ENCODE peak calls at places on chromosomes 7 and 10, in six cellular contexts. One of them, this sample, is unnamed.

GRCh38 chr7:135602304-135602703 is 44.6 kb downstream of the NUP205 start:
- DNase-seq in IMR-90: peak
- DNase-seq in mesenchymal stem cell: peak
- DNase-seq in H9: no peak
- DNase-seq in trophoblast cell: peak
- DNase-seq in H1: no peak
- DNase-seq in this sample: no peak

GRCh38 chr10:131727612-131728011 is 173.2 kb upstream of the PPP2R2D start:
- DNase-seq in H1: no peak
- DNase-seq in H9: peak
- DNase-seq in IMR-90: no peak
- DNase-seq in mesenchymal stem cell: no peak
- DNase-seq in trophoblast cell: no peak
- DNase-seq in this sample: no peak

GRCh38 chr7:111045469-111045868 is 45.5 kb upstream of the LRRN3 start:
- DNase-seq in mesenchymal stem cell: peak
- DNase-seq in H1: no peak
- DNase-seq in trophoblast cell: no peak
- DNase-seq in H9: peak
- DNase-seq in IMR-90: peak
- DNase-seq in this sample: no peak

GRCh38 chr7:29588900-29589696 is 25.5 kb downstream of the PRR15 start:
- DNase-seq in IMR-90: peak
- DNase-seq in H1: no peak
- DNase-seq in H9: peak
- DNase-seq in trophoblast cell: peak
- DNase-seq in mesenchymal stem cell: peak
- DNase-seq in this sample: no peak

GRCh38 chr7:31811650-31812461 is 124.8 kb downstream of the PPP1R17 start:
- DNase-seq in H1: no peak
- DNase-seq in H9: no peak
- DNase-seq in IMR-90: peak
- DNase-seq in trophoblast cell: peak
- DNase-seq in mesenchymal stem cell: peak
- DNase-seq in this sample: no peak

GRCh38 chr7:124084024-124084423 is 51.2 kb upstream of the TMEM229A start:
- DNase-seq in mesenchymal stem cell: peak
- DNase-seq in H1: no peak
- DNase-seq in H9: no peak
- DNase-seq in IMR-90: no peak
- DNase-seq in trophoblast cell: no peak
- DNase-seq in this sample: no peak

GRCh38 chr10:21526952-21527633 is 1.6 kb upstream of the SKIDA1 start:
- DNase-seq in mesenchymal stem cell: peak
- DNase-seq in H9: peak
- DNase-seq in IMR-90: peak
- DNase-seq in H1: no peak
- DNase-seq in trophoblast cell: peak
- DNase-seq in this sample: no peak

GRCh38 chr7:7996568-7996967 is 28.0 kb downstream of the GLCCI1 start:
- DNase-seq in trophoblast cell: peak
- DNase-seq in IMR-90: peak
- DNase-seq in mesenchymal stem cell: no peak
- DNase-seq in H9: no peak
- DNase-seq in H1: no peak
- DNase-seq in this sample: no peak

GRCh38 chr7:24898691-24899090 is 81.3 kb downstream of the OSBPL3 start:
- DNase-seq in IMR-90: peak
- DNase-seq in mesenchymal stem cell: no peak
- DNase-seq in H1: no peak
- DNase-seq in H9: no peak
- DNase-seq in trophoblast cell: no peak
- DNase-seq in this sample: no peak

GRCh38 chr10:48527691-48528212 is 77.1 kb downstream of the ARHGAP22 start:
- DNase-seq in IMR-90: no peak
- DNase-seq in trophoblast cell: no peak
- DNase-seq in H9: peak
- DNase-seq in mesenchymal stem cell: no peak
- DNase-seq in H1: no peak
- DNase-seq in this sample: no peak

GRCh38 chr7:27146491-27147210 is 923 bp downstream of the HOXA6 start:
- DNase-seq in H9: no peak
- DNase-seq in IMR-90: no peak
- DNase-seq in H1: no peak
- DNase-seq in mesenchymal stem cell: no peak
- DNase-seq in trophoblast cell: no peak
- DNase-seq in this sample: no peak

GRCh38 chr7:151081170-151082101 is 827 bp upstream of the FASTK start:
- DNase-seq in H9: no peak
- DNase-seq in IMR-90: no peak
- DNase-seq in mesenchymal stem cell: peak
- DNase-seq in H1: no peak
- DNase-seq in trophoblast cell: no peak
- DNase-seq in this sample: no peak

GRCh38 chr7:45622058-45622457 is 47.9 kb downstream of the ADCY1 start:
- DNase-seq in IMR-90: no peak
- DNase-seq in H1: no peak
- DNase-seq in H9: no peak
- DNase-seq in mesenchymal stem cell: no peak
- DNase-seq in trophoblast cell: no peak
- DNase-seq in this sample: no peak

GRCh38 chr7:150949971-150950491 is 28.1 kb downstream of the KCNH2 start:
- DNase-seq in mesenchymal stem cell: no peak
- DNase-seq in H1: no peak
- DNase-seq in trophoblast cell: no peak
- DNase-seq in H9: peak
- DNase-seq in IMR-90: no peak
- DNase-seq in this sample: no peak

GRCh38 chr7:29921404-29922010 is 68.1 kb downstream of the SCRN1 start:
- DNase-seq in IMR-90: peak
- DNase-seq in mesenchymal stem cell: peak
- DNase-seq in trophoblast cell: peak
- DNase-seq in H9: peak
- DNase-seq in H1: peak
- DNase-seq in this sample: peak

GRCh38 chr7:46317256-46317655 is 396.2 kb upstream of the IGFBP3 start:
- DNase-seq in trophoblast cell: no peak
- DNase-seq in H9: no peak
- DNase-seq in H1: no peak
- DNase-seq in IMR-90: peak
- DNase-seq in mesenchymal stem cell: peak
- DNase-seq in this sample: no peak

GRCh38 chr7:140345426-140345825 is 52.9 kb downstream of the SLC37A3 start:
- DNase-seq in trophoblast cell: no peak
- DNase-seq in H9: no peak
- DNase-seq in IMR-90: no peak
- DNase-seq in H1: no peak
- DNase-seq in mesenchymal stem cell: no peak
- DNase-seq in this sample: no peak

GRCh38 chr10:43282881-43283280 is 16.0 kb upstream of the RASGEF1A start:
- DNase-seq in IMR-90: no peak
- DNase-seq in H1: no peak
- DNase-seq in mesenchymal stem cell: no peak
- DNase-seq in H9: peak
- DNase-seq in trophoblast cell: no peak
- DNase-seq in this sample: no peak

GRCh38 chr7:153581415-153581814 is 470.8 kb upstream of the DPP6 start:
- DNase-seq in H1: no peak
- DNase-seq in trophoblast cell: no peak
- DNase-seq in H9: no peak
- DNase-seq in mesenchymal stem cell: no peak
- DNase-seq in IMR-90: no peak
- DNase-seq in this sample: no peak

GRCh38 chr7:47093254-47093798 is 488.6 kb downstream of the TNS3 start:
- DNase-seq in trophoblast cell: no peak
- DNase-seq in H1: no peak
- DNase-seq in IMR-90: peak
- DNase-seq in H9: no peak
- DNase-seq in mesenchymal stem cell: no peak
- DNase-seq in this sample: no peak

GRCh38 chr10:48456361-48456804 is 148.5 kb downstream of the ARHGAP22 start:
- DNase-seq in H9: peak
- DNase-seq in mesenchymal stem cell: peak
- DNase-seq in trophoblast cell: no peak
- DNase-seq in IMR-90: no peak
- DNase-seq in H1: no peak
- DNase-seq in this sample: no peak

GRCh38 chr7:137331378-137331777 is 12.2 kb downstream of the PTN start:
- DNase-seq in trophoblast cell: no peak
- DNase-seq in H1: no peak
- DNase-seq in H9: no peak
- DNase-seq in IMR-90: peak
- DNase-seq in mesenchymal stem cell: no peak
- DNase-seq in this sample: no peak

GRCh38 chr7:32952876-32953275 is 4.4 kb upstream of the FKBP9 start:
- DNase-seq in IMR-90: no peak
- DNase-seq in trophoblast cell: no peak
- DNase-seq in mesenchymal stem cell: no peak
- DNase-seq in H1: no peak
- DNase-seq in H9: no peak
- DNase-seq in this sample: no peak

GRCh38 chr7:136555933-136556332 is 312.5 kb upstream of the CHRM2 start:
- DNase-seq in H9: no peak
- DNase-seq in mesenchymal stem cell: peak
- DNase-seq in IMR-90: no peak
- DNase-seq in trophoblast cell: no peak
- DNase-seq in H1: no peak
- DNase-seq in this sample: no peak

GRCh38 chr7:25804154-25804553 is 347.8 kb upstream of the NFE2L3 start:
- DNase-seq in trophoblast cell: no peak
- DNase-seq in H1: no peak
- DNase-seq in H9: no peak
- DNase-seq in IMR-90: no peak
- DNase-seq in mesenchymal stem cell: no peak
- DNase-seq in this sample: no peak

GRCh38 chr10:22365644-22366565 is 20.6 kb downstream of the SPAG6 start:
- DNase-seq in H1: no peak
- DNase-seq in IMR-90: no peak
- DNase-seq in mesenchymal stem cell: no peak
- DNase-seq in H9: no peak
- DNase-seq in trophoblast cell: no peak
- DNase-seq in this sample: no peak

GRCh38 chr7:105945848-105946247 is 17.2 kb upstream of the CDHR3 start:
- DNase-seq in trophoblast cell: no peak
- DNase-seq in H1: no peak
- DNase-seq in mesenchymal stem cell: no peak
- DNase-seq in H9: no peak
- DNase-seq in IMR-90: no peak
- DNase-seq in this sample: no peak

GRCh38 chr7:105941596-105941995 is 21.5 kb upstream of the CDHR3 start:
- DNase-seq in H1: no peak
- DNase-seq in mesenchymal stem cell: no peak
- DNase-seq in IMR-90: no peak
- DNase-seq in trophoblast cell: no peak
- DNase-seq in H9: no peak
- DNase-seq in this sample: no peak

GRCh38 chr7:105940111-105940510 is 23.0 kb upstream of the CDHR3 start:
- DNase-seq in H9: no peak
- DNase-seq in H1: no peak
- DNase-seq in IMR-90: no peak
- DNase-seq in trophoblast cell: no peak
- DNase-seq in mesenchymal stem cell: peak
- DNase-seq in this sample: no peak

DNA sequence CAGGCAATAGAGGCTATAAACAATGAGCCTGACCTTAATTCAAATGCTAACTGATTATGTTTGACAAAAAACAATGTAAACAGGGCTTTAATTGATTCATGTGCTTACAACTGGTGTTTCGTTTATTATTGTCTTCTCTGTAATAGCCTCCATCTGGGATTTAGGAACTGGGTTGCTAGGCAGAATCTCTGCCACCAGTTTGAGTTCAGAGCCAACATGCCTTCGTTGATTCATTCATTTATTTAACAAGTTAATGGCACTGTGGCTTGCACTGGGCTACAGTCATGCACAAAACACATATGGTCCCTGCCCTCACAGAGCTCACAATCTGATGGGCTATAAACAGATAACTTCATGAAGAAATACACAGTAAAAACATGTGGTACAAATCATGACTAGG is 19.6 kb upstream of the CDHR3 start:
- DNase-seq in H1: no peak
- DNase-seq in H9: no peak
- DNase-seq in IMR-90: no peak
- DNase-seq in trophoblast cell: no peak
- DNase-seq in mesenchymal stem cell: no peak
- DNase-seq in this sample: no peak
- H3K4me2 ChIP-seq in H1: no peak
- H3K4me2 ChIP-seq in H9: no peak
- H3K4me2 ChIP-seq in IMR-90: no peak
- H3K4me2 ChIP-seq in trophoblast cell: no peak
- H3K4me2 ChIP-seq in mesenchymal stem cell: no peak
- H3K4me2 ChIP-seq in this sample: no peak

GRCh38 chr10:125264752-125265578 is 104.6 kb upstream of the CTBP2 start:
- DNase-seq in trophoblast cell: peak
- DNase-seq in H9: no peak
- DNase-seq in mesenchymal stem cell: no peak
- DNase-seq in H1: no peak
- DNase-seq in IMR-90: no peak
- DNase-seq in this sample: no peak
- H4K91ac ChIP-seq in trophoblast cell: no peak
- H4K91ac ChIP-seq in H9: no peak
- H4K91ac ChIP-seq in mesenchymal stem cell: peak
- H4K91ac ChIP-seq in H1: no peak
- H4K91ac ChIP-seq in IMR-90: no peak
- H4K91ac ChIP-seq in this sample: no peak

DNA sequence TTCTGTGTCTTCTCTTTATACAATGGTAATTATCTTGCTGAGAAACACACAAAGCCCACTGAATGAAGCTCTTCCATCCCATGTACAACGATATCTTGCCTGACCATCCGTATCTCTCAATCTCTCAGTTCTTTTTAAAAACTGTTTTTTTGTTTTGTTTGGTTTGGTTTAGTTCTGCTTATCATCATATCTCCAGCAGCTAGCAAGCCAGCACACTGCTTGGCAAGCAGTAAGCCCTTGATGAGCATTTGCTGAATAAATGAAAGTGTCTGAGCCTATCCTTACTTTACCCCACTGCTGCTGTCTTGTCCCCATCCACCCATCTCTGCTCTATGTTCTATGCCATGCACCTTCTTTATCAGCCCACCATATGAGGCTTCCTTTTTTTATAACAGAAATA is 34.2 kb downstream of the ITGB1 start:
- DNase-seq in mesenchymal stem cell: no peak
- DNase-seq in H9: no peak
- DNase-seq in trophoblast cell: no peak
- DNase-seq in IMR-90: no peak
- DNase-seq in H1: no peak
- DNase-seq in this sample: no peak
- H3K4me2 ChIP-seq in mesenchymal stem cell: no peak
- H3K4me2 ChIP-seq in H9: no peak
- H3K4me2 ChIP-seq in trophoblast cell: no peak
- H3K4me2 ChIP-seq in IMR-90: no peak
- H3K4me2 ChIP-seq in H1: no peak
- H3K4me2 ChIP-seq in this sample: no peak

DNA sequence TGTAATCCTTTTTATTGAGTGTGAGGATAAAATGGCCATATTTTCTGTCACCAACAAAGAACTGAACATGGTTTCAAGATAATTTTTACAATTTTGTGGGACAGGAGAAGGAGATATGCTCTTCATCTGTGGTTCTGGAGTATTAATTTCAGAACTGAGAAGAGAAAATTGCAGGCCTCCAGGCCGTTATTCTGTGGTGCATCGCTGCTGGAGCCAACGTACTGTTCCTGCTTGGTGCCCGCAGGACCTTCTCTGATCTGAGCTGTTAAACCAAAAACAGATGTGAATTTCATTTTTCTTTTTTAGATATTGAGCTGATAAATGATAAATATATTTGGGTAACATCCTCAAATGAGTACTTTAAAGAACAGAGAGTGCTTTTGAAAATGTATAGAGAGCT is 63.9 kb downstream of the IKZF1 start:
- DNase-seq in H9: no peak
- DNase-seq in H1: no peak
- DNase-seq in trophoblast cell: no peak
- DNase-seq in IMR-90: no peak
- DNase-seq in mesenchymal stem cell: no peak
- DNase-seq in this sample: no peak
- H4K91ac ChIP-seq in H9: no peak
- H4K91ac ChIP-seq in H1: no peak
- H4K91ac ChIP-seq in trophoblast cell: no peak
- H4K91ac ChIP-seq in IMR-90: no peak
- H4K91ac ChIP-seq in mesenchymal stem cell: no peak
- H4K91ac ChIP-seq in this sample: no peak